ENCODE peak calls at places on chromosome 22, in eight cellular contexts. One of them, this sample, is unnamed.

GRCh38 chr22:27919943-27920755 is 1.1 kb upstream of the PITPNB start:
- DNase-seq in psoas muscle: no peak
- DNase-seq in H7: peak; percentile 63
- DNase-seq in hepatocyte: peak; percentile 57
- DNase-seq in cardiac muscle cell: peak; percentile 81
- DNase-seq in pancreas: peak; percentile 11
- DNase-seq in heart right ventricle: peak; percentile 55
- DNase-seq in gastrocnemius medialis: peak; percentile 67
- DNase-seq in this sample: no peak

GRCh38 chr22:19398680-19399079 is 32.9 kb downstream of the HIRA start:
- DNase-seq in psoas muscle: no peak
- DNase-seq in H7: no peak
- DNase-seq in hepatocyte: no peak
- DNase-seq in cardiac muscle cell: no peak
- DNase-seq in pancreas: no peak
- DNase-seq in heart right ventricle: no peak
- DNase-seq in gastrocnemius medialis: no peak
- DNase-seq in this sample: no peak

GRCh38 chr22:47089796-47090460 is 327.5 kb downstream of the TBC1D22A start:
- DNase-seq in psoas muscle: no peak
- DNase-seq in H7: peak; percentile 43
- DNase-seq in hepatocyte: peak; percentile 35
- DNase-seq in cardiac muscle cell: no peak
- DNase-seq in pancreas: no peak
- DNase-seq in heart right ventricle: no peak
- DNase-seq in gastrocnemius medialis: no peak
- DNase-seq in this sample: no peak

GRCh38 chr22:39763276-39763675 is 130.3 kb downstream of the ENTHD1 start:
- DNase-seq in psoas muscle: no peak
- DNase-seq in H7: no peak
- DNase-seq in hepatocyte: no peak
- DNase-seq in cardiac muscle cell: no peak
- DNase-seq in pancreas: no peak
- DNase-seq in heart right ventricle: no peak
- DNase-seq in gastrocnemius medialis: no peak
- DNase-seq in this sample: no peak

GRCh38 chr22:46093796-46094195 is 56.5 kb upstream of the PPARA start:
- DNase-seq in psoas muscle: no peak
- DNase-seq in H7: no peak
- DNase-seq in hepatocyte: no peak
- DNase-seq in cardiac muscle cell: no peak
- DNase-seq in pancreas: no peak
- DNase-seq in heart right ventricle: no peak
- DNase-seq in gastrocnemius medialis: no peak
- DNase-seq in this sample: no peak

GRCh38 chr22:47567741-47568140 is 805.3 kb downstream of the TBC1D22A start:
- DNase-seq in psoas muscle: no peak
- DNase-seq in H7: no peak
- DNase-seq in hepatocyte: no peak
- DNase-seq in cardiac muscle cell: no peak
- DNase-seq in pancreas: no peak
- DNase-seq in heart right ventricle: no peak
- DNase-seq in gastrocnemius medialis: no peak
- DNase-seq in this sample: no peak

GRCh38 chr22:19884161-19884953 is 29.7 kb upstream of the GNB1L start:
- DNase-seq in psoas muscle: peak; percentile 54
- DNase-seq in H7: peak; percentile 54
- DNase-seq in hepatocyte: no peak
- DNase-seq in cardiac muscle cell: no peak
- DNase-seq in pancreas: no peak
- DNase-seq in heart right ventricle: no peak
- DNase-seq in gastrocnemius medialis: peak; percentile 31
- DNase-seq in this sample: peak; percentile 10

GRCh38 chr22:37146507-37147180 is 3.1 kb downstream of the IL2RB start:
- DNase-seq in psoas muscle: no peak
- DNase-seq in H7: no peak
- DNase-seq in hepatocyte: no peak
- DNase-seq in cardiac muscle cell: no peak
- DNase-seq in pancreas: no peak
- DNase-seq in heart right ventricle: no peak
- DNase-seq in gastrocnemius medialis: no peak
- DNase-seq in this sample: no peak

GRCh38 chr22:50403701-50404101 is 60.6 kb downstream of the PPP6R2 start:
- DNase-seq in psoas muscle: peak; percentile 67
- DNase-seq in H7: no peak
- DNase-seq in hepatocyte: peak; percentile 35
- DNase-seq in cardiac muscle cell: peak; percentile 25
- DNase-seq in pancreas: peak; percentile 34
- DNase-seq in heart right ventricle: peak; percentile 49
- DNase-seq in gastrocnemius medialis: peak; percentile 50
- DNase-seq in this sample: peak; percentile 62

GRCh38 chr22:24460418-24461089 is 33.2 kb downstream of the ADORA2A start:
- DNase-seq in psoas muscle: no peak
- DNase-seq in H7: no peak
- DNase-seq in hepatocyte: peak; percentile 43
- DNase-seq in cardiac muscle cell: peak; percentile 47
- DNase-seq in pancreas: no peak
- DNase-seq in heart right ventricle: no peak
- DNase-seq in gastrocnemius medialis: no peak
- DNase-seq in this sample: no peak

GRCh38 chr22:35480627-35481565 is 59.7 kb upstream of the RASD2 start:
- DNase-seq in psoas muscle: no peak
- DNase-seq in H7: no peak
- DNase-seq in hepatocyte: no peak
- DNase-seq in cardiac muscle cell: no peak
- DNase-seq in pancreas: no peak
- DNase-seq in heart right ventricle: no peak
- DNase-seq in gastrocnemius medialis: no peak
- DNase-seq in this sample: no peak

GRCh38 chr22:39512026-39512425 is 8.3 kb upstream of the ATF4 start:
- DNase-seq in psoas muscle: no peak
- DNase-seq in H7: no peak
- DNase-seq in hepatocyte: no peak
- DNase-seq in cardiac muscle cell: no peak
- DNase-seq in pancreas: no peak
- DNase-seq in heart right ventricle: no peak
- DNase-seq in gastrocnemius medialis: no peak
- DNase-seq in this sample: no peak

GRCh38 chr22:20741634-20742581 is 32.0 kb upstream of the SERPIND1 start:
- DNase-seq in psoas muscle: no peak
- DNase-seq in H7: peak; percentile 86
- DNase-seq in hepatocyte: peak; percentile 42
- DNase-seq in cardiac muscle cell: peak; percentile 31
- DNase-seq in pancreas: peak; percentile 22
- DNase-seq in heart right ventricle: no peak
- DNase-seq in gastrocnemius medialis: no peak
- DNase-seq in this sample: no peak

GRCh38 chr22:46378499-46379300 is 43.2 kb downstream of the TRMU start:
- DNase-seq in psoas muscle: no peak
- DNase-seq in H7: peak; percentile 78
- DNase-seq in hepatocyte: no peak
- DNase-seq in cardiac muscle cell: no peak
- DNase-seq in pancreas: no peak
- DNase-seq in heart right ventricle: no peak
- DNase-seq in gastrocnemius medialis: no peak
- DNase-seq in this sample: no peak

GRCh38 chr22:46996595-46997310 is 234.3 kb downstream of the TBC1D22A start:
- DNase-seq in psoas muscle: no peak
- DNase-seq in H7: peak; percentile 47
- DNase-seq in hepatocyte: no peak
- DNase-seq in cardiac muscle cell: no peak
- DNase-seq in pancreas: peak; percentile 77
- DNase-seq in heart right ventricle: no peak
- DNase-seq in gastrocnemius medialis: no peak
- DNase-seq in this sample: no peak

GRCh38 chr22:37894939-37895670 is 11.0 kb upstream of the MICALL1 start:
- DNase-seq in psoas muscle: no peak
- DNase-seq in H7: peak; percentile 68
- DNase-seq in hepatocyte: peak; percentile 63
- DNase-seq in cardiac muscle cell: no peak
- DNase-seq in pancreas: no peak
- DNase-seq in heart right ventricle: no peak
- DNase-seq in gastrocnemius medialis: no peak
- DNase-seq in this sample: no peak

GRCh38 chr22:36339171-36340065 is 48.3 kb downstream of the MYH9 start:
- DNase-seq in psoas muscle: no peak
- DNase-seq in H7: no peak
- DNase-seq in hepatocyte: no peak
- DNase-seq in cardiac muscle cell: peak; percentile 77
- DNase-seq in pancreas: no peak
- DNase-seq in heart right ventricle: no peak
- DNase-seq in gastrocnemius medialis: no peak
- DNase-seq in this sample: no peak

GRCh38 chr22:37156686-37157435 is 7.1 kb upstream of the IL2RB start:
- DNase-seq in psoas muscle: no peak
- DNase-seq in H7: no peak
- DNase-seq in hepatocyte: no peak
- DNase-seq in cardiac muscle cell: no peak
- DNase-seq in pancreas: no peak
- DNase-seq in heart right ventricle: no peak
- DNase-seq in gastrocnemius medialis: no peak
- DNase-seq in this sample: no peak

GRCh38 chr22:50705219-50705691 is 32.6 kb downstream of the SHANK3 start:
- DNase-seq in psoas muscle: peak; percentile 61
- DNase-seq in H7: peak; percentile 98
- DNase-seq in hepatocyte: peak; percentile 93
- DNase-seq in cardiac muscle cell: peak; percentile 89
- DNase-seq in pancreas: peak; percentile 26
- DNase-seq in heart right ventricle: peak; percentile 69
- DNase-seq in gastrocnemius medialis: no peak
- DNase-seq in this sample: peak; percentile 52

GRCh38 chr22:32469799-32470212 is 4.8 kb upstream of the FBXO7 start:
- DNase-seq in psoas muscle: no peak
- DNase-seq in H7: peak; percentile 18
- DNase-seq in hepatocyte: peak; percentile 55
- DNase-seq in cardiac muscle cell: peak; percentile 50
- DNase-seq in pancreas: peak; percentile 3
- DNase-seq in heart right ventricle: no peak
- DNase-seq in gastrocnemius medialis: no peak
- DNase-seq in this sample: no peak

GRCh38 chr22:24841261-24841660 is 35.2 kb downstream of the SGSM1 start:
- DNase-seq in psoas muscle: no peak
- DNase-seq in H7: no peak
- DNase-seq in hepatocyte: peak; percentile 29
- DNase-seq in cardiac muscle cell: no peak
- DNase-seq in pancreas: peak; percentile 41
- DNase-seq in heart right ventricle: no peak
- DNase-seq in gastrocnemius medialis: no peak
- DNase-seq in this sample: no peak

DNA sequence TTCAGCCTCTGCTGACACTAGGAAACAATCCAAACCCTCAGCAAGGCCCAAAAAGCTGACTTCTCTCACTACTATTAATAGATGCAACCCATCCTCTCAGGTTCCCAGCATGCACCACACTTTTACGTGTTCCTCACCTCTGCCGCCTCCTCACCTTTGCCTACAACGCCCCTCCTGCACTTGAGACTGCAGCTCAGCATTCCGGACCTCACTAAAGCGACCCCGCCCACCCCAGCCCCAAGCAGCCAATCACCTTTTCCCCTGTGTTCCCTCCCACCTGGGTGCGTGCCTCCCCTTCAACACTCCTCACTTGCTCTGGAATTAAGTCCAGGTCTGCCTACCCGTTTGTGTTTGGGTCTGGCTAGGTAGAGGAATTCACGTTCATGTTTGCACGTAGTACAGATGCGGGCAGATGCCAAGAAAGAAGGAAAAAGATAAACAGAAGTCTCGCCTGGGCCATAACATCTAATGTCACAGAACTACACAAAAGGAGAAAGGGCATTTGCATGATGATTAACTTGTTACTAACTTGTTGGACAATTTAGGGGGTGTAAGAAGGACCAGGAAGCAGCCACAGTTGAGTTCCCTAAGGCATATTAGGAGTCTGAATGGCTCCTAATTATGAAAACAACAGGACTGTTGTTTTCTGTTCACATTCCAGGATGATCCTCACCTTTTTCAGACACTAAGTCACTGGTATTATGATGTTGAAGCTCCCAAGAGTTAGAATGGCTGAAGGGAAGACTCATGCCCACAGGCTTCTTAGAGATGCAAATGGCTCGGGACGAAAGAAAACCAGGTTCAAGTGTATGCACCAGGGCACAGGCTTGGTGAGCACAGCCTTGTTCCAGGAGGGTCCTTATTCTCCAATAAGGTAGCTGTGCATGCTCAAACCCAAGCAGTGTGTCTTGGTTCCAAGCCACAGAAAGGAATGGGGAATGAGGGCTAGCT is 102.2 kb downstream of the MICAL3 start:
- DNase-seq in psoas muscle: no peak
- DNase-seq in H7: peak; percentile 94
- DNase-seq in hepatocyte: peak; percentile 79
- DNase-seq in cardiac muscle cell: no peak
- DNase-seq in pancreas: no peak
- DNase-seq in heart right ventricle: peak; percentile 51
- DNase-seq in gastrocnemius medialis: no peak
- DNase-seq in this sample: peak; percentile 54
- H3K4me3 ChIP-seq in psoas muscle: no peak overlapping the region
- H3K4me3 ChIP-seq in H7: no peak overlapping the region
- H3K4me3 ChIP-seq in hepatocyte: no peak overlapping the region
- H3K4me3 ChIP-seq in cardiac muscle cell: no peak overlapping the region
- H3K4me3 ChIP-seq in pancreas: no peak overlapping the region
- H3K4me3 ChIP-seq in heart right ventricle: no peak overlapping the region
- H3K4me3 ChIP-seq in gastrocnemius medialis: no peak overlapping the region
- H3K4me3 ChIP-seq in this sample: peak overlapping the region; percentile 58

DNA sequence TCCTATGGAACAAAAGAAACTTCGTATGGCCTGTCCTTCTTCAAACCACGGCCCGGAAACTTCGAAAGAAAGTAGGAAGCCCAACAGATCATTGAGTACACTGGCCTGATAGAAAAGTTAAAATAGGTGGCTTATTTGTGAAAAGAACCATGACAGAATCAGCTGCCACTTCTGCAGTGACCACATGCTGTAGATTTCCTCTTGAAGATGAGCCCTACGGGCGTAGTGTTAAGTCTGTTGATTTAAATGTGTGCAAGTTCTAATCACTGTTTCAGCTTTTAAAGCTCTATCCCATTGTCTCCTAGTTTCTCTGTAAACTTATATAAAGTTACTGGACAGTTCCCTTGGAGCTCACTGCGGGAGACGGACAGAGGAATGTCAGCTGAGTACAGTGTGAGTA is 17.7 kb downstream of the SAMM50 start:
- DNase-seq in psoas muscle: no peak
- DNase-seq in H7: no peak
- DNase-seq in hepatocyte: no peak
- DNase-seq in cardiac muscle cell: no peak
- DNase-seq in pancreas: no peak
- DNase-seq in heart right ventricle: no peak
- DNase-seq in gastrocnemius medialis: no peak
- DNase-seq in this sample: no peak
- H3K4me3 ChIP-seq in psoas muscle: no peak overlapping the region
- H3K4me3 ChIP-seq in H7: no peak overlapping the region
- H3K4me3 ChIP-seq in hepatocyte: no peak overlapping the region
- H3K4me3 ChIP-seq in cardiac muscle cell: no peak overlapping the region
- H3K4me3 ChIP-seq in pancreas: no peak overlapping the region
- H3K4me3 ChIP-seq in heart right ventricle: no peak overlapping the region
- H3K4me3 ChIP-seq in gastrocnemius medialis: no peak overlapping the region
- H3K4me3 ChIP-seq in this sample: no peak overlapping the region

GRCh38 chr22:26513852-26514251 is 1.6 kb upstream of the TFIP11 start:
- DNase-seq in psoas muscle: no peak
- DNase-seq in H7: no peak
- DNase-seq in hepatocyte: no peak
- DNase-seq in cardiac muscle cell: no peak
- DNase-seq in pancreas: no peak
- DNase-seq in heart right ventricle: no peak
- DNase-seq in gastrocnemius medialis: no peak
- DNase-seq in this sample: no peak
- H3K4me3 ChIP-seq in psoas muscle: no peak overlapping the region
- H3K4me3 ChIP-seq in H7: no peak overlapping the region
- H3K4me3 ChIP-seq in hepatocyte: no peak overlapping the region
- H3K4me3 ChIP-seq in cardiac muscle cell: no peak overlapping the region
- H3K4me3 ChIP-seq in pancreas: no peak overlapping the region
- H3K4me3 ChIP-seq in heart right ventricle: no peak overlapping the region
- H3K4me3 ChIP-seq in gastrocnemius medialis: no peak overlapping the region
- H3K4me3 ChIP-seq in this sample: no peak overlapping the region

GRCh38 chr22:17705565-17706450 is 67.3 kb downstream of the BCL2L13 start:
- DNase-seq in psoas muscle: no peak
- DNase-seq in H7: no peak
- DNase-seq in hepatocyte: no peak
- DNase-seq in cardiac muscle cell: no peak
- DNase-seq in pancreas: no peak
- DNase-seq in heart right ventricle: no peak
- DNase-seq in gastrocnemius medialis: no peak
- DNase-seq in this sample: no peak
- H3K4me3 ChIP-seq in psoas muscle: peak overlapping the region; percentile 22
- H3K4me3 ChIP-seq in H7: no peak overlapping the region
- H3K4me3 ChIP-seq in hepatocyte: no peak overlapping the region
- H3K4me3 ChIP-seq in cardiac muscle cell: no peak overlapping the region
- H3K4me3 ChIP-seq in pancreas: no peak overlapping the region
- H3K4me3 ChIP-seq in heart right ventricle: peak overlapping the region; percentile 24
- H3K4me3 ChIP-seq in gastrocnemius medialis: no peak overlapping the region
- H3K4me3 ChIP-seq in this sample: peak overlapping the region; percentile 52

This sample was measured in left ventricle myocardium inferior.